ENCODE peak calls at places on chromosomes 16 and 17, in six cellular contexts. One of them, this sample, is unnamed.
A peak's percentile ranks its signal among the peaks of the same experiment; 100 is the strongest.

GRCh38 chr16:35208001-35208935 is 1748.9 kb downstream of the TP53TG3F start:
- DNase-seq in AG04450: no peak
- DNase-seq in PC-3: no peak
- DNase-seq in astrocyte of the spinal cord: no peak
- DNase-seq in mucosa of descending colon: no peak
- DNase-seq in cardiac fibroblast: no peak
- DNase-seq in this sample: no peak

GRCh38 chr17:11996722-11997146 is 541 bp downstream of the ZNF18 start:
- DNase-seq in cardiac fibroblast: peak; percentile 36
- DNase-seq in astrocyte of the spinal cord: no peak
- DNase-seq in PC-3: peak; percentile 55
- DNase-seq in AG04450: no peak
- DNase-seq in mucosa of descending colon: no peak
- DNase-seq in this sample: peak; percentile 31

GRCh38 chr17:29162909-29163341 is 17.3 kb downstream of the MYO18A start:
- DNase-seq in astrocyte of the spinal cord: no peak
- DNase-seq in PC-3: no peak
- DNase-seq in cardiac fibroblast: peak; percentile 54
- DNase-seq in mucosa of descending colon: no peak
- DNase-seq in AG04450: no peak
- DNase-seq in this sample: no peak

GRCh38 chr17:5563451-5563850 is 20.9 kb downstream of the NLRP1 start:
- DNase-seq in astrocyte of the spinal cord: no peak
- DNase-seq in AG04450: no peak
- DNase-seq in PC-3: no peak
- DNase-seq in mucosa of descending colon: no peak
- DNase-seq in cardiac fibroblast: peak; percentile 38
- DNase-seq in this sample: no peak

GRCh38 chr17:77498056-77498785 is 357.5 kb downstream of the SEC14L1 start:
- DNase-seq in cardiac fibroblast: no peak
- DNase-seq in mucosa of descending colon: no peak
- DNase-seq in astrocyte of the spinal cord: no peak
- DNase-seq in PC-3: no peak
- DNase-seq in AG04450: no peak
- DNase-seq in this sample: no peak

GRCh38 chr16:51134269-51134812 is 16.7 kb downstream of the SALL1 start:
- DNase-seq in mucosa of descending colon: no peak
- DNase-seq in astrocyte of the spinal cord: no peak
- DNase-seq in PC-3: no peak
- DNase-seq in cardiac fibroblast: no peak
- DNase-seq in AG04450: no peak
- DNase-seq in this sample: no peak

GRCh38 chr17:559699-560378 is 154.8 kb downstream of the VPS53 start:
- DNase-seq in mucosa of descending colon: no peak
- DNase-seq in PC-3: peak; percentile 8
- DNase-seq in astrocyte of the spinal cord: peak; percentile 85
- DNase-seq in AG04450: peak; percentile 32
- DNase-seq in cardiac fibroblast: peak; percentile 88
- DNase-seq in this sample: no peak

GRCh38 chr17:82043507-82043906 is 6.0 kb upstream of the DCXR start:
- DNase-seq in PC-3: no peak
- DNase-seq in cardiac fibroblast: no peak
- DNase-seq in mucosa of descending colon: no peak
- DNase-seq in astrocyte of the spinal cord: no peak
- DNase-seq in AG04450: no peak
- DNase-seq in this sample: no peak

GRCh38 chr16:19086322-19087199 is 19.1 kb downstream of the COQ7 start:
- DNase-seq in PC-3: peak; percentile 93
- DNase-seq in astrocyte of the spinal cord: peak; percentile 88
- DNase-seq in mucosa of descending colon: peak; percentile 94
- DNase-seq in AG04450: peak; percentile 84
- DNase-seq in cardiac fibroblast: peak; percentile 94
- DNase-seq in this sample: peak; percentile 36

GRCh38 chr16:47732806-47733150 is 271.6 kb downstream of the PHKB start:
- DNase-seq in PC-3: peak; percentile 71
- DNase-seq in cardiac fibroblast: peak; percentile 69
- DNase-seq in astrocyte of the spinal cord: peak; percentile 98
- DNase-seq in AG04450: peak; percentile 94
- DNase-seq in mucosa of descending colon: no peak
- DNase-seq in this sample: no peak

GRCh38 chr16:48535831-48536599 is 74.0 kb downstream of the N4BP1 start:
- DNase-seq in cardiac fibroblast: peak; percentile 93
- DNase-seq in astrocyte of the spinal cord: peak; percentile 34
- DNase-seq in mucosa of descending colon: no peak
- DNase-seq in PC-3: no peak
- DNase-seq in AG04450: no peak
- DNase-seq in this sample: no peak

GRCh38 chr16:16073884-16074781 is 124.7 kb downstream of the ABCC1 start:
- DNase-seq in PC-3: no peak
- DNase-seq in AG04450: peak; percentile 81
- DNase-seq in mucosa of descending colon: no peak
- DNase-seq in astrocyte of the spinal cord: peak; percentile 95
- DNase-seq in cardiac fibroblast: peak; percentile 94
- DNase-seq in this sample: no peak

GRCh38 chr16:84786605-84787302 is 33.0 kb upstream of the CRISPLD2 start:
- DNase-seq in PC-3: no peak
- DNase-seq in AG04450: no peak
- DNase-seq in mucosa of descending colon: peak; percentile 42
- DNase-seq in cardiac fibroblast: no peak
- DNase-seq in astrocyte of the spinal cord: no peak
- DNase-seq in this sample: no peak

GRCh38 chr16:84234656-84235285 is 5.0 kb downstream of the KCNG4 start:
- DNase-seq in cardiac fibroblast: peak; percentile 48
- DNase-seq in PC-3: no peak
- DNase-seq in AG04450: no peak
- DNase-seq in mucosa of descending colon: no peak
- DNase-seq in astrocyte of the spinal cord: peak; percentile 6
- DNase-seq in this sample: no peak

GRCh38 chr16:64626771-64627170 is 495.1 kb downstream of the CDH11 start:
- DNase-seq in AG04450: no peak
- DNase-seq in astrocyte of the spinal cord: peak; percentile 10
- DNase-seq in cardiac fibroblast: no peak
- DNase-seq in mucosa of descending colon: no peak
- DNase-seq in PC-3: no peak
- DNase-seq in this sample: no peak

GRCh38 chr16:54175169-54175551 is 111.4 kb downstream of the IRX3 start:
- DNase-seq in AG04450: no peak
- DNase-seq in cardiac fibroblast: no peak
- DNase-seq in astrocyte of the spinal cord: no peak
- DNase-seq in PC-3: no peak
- DNase-seq in mucosa of descending colon: no peak
- DNase-seq in this sample: no peak

GRCh38 chr17:75315541-75316243 is 26.5 kb upstream of the SLC25A19 start:
- DNase-seq in cardiac fibroblast: no peak
- DNase-seq in mucosa of descending colon: no peak
- DNase-seq in astrocyte of the spinal cord: no peak
- DNase-seq in AG04450: no peak
- DNase-seq in PC-3: no peak
- DNase-seq in this sample: no peak

GRCh38 chr16:1048442-1049112 is 24.0 kb upstream of the SSTR5 start:
- DNase-seq in mucosa of descending colon: no peak
- DNase-seq in PC-3: peak; percentile 44
- DNase-seq in AG04450: no peak
- DNase-seq in cardiac fibroblast: peak; percentile 71
- DNase-seq in astrocyte of the spinal cord: no peak
- DNase-seq in this sample: no peak

GRCh38 chr17:351436-351713 is 1.2 kb downstream of the RPH3AL start:
- DNase-seq in cardiac fibroblast: no peak
- DNase-seq in AG04450: no peak
- DNase-seq in astrocyte of the spinal cord: no peak
- DNase-seq in PC-3: no peak
- DNase-seq in mucosa of descending colon: peak; percentile 29
- DNase-seq in this sample: no peak

DNA sequence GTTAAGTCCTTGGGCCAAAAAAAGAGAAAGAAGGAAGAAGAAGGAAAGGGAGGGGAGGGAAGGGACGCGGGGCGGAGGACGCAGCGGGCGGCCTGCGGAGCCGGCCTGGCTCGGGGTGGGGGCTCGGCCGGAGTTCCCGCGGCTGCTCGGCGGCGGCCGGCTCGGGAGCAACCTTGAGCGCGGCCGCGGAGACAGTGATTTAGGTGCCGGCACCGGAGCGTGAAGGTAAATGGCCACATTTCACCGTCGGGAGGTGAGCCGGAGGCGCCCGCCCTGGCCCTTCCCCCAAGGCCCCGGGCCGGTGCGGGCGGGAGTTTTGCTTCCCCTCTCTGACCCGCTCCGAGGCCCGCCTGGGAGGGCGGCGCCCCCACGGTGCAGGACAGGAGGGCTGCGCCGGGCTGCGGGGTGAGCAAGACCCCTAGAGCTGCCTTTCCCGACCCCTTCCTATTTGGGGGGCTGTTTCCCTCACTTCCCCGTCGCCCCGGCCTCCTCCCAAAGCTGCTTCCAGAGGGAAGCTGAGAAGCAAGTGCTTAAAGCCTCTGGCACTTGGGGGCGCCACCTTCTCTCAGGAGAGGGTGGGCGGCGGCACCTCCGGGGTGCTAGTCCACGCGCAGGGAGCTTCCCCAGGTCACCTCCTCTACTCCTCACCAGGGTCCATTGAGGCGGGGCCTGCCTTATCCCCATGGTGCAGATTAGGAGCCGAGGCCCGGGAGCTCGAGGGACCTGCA is 56.5 kb downstream of the MRM1 start:
- DNase-seq in PC-3: no peak
- DNase-seq in AG04450: no peak
- DNase-seq in mucosa of descending colon: peak; percentile 63
- DNase-seq in astrocyte of the spinal cord: no peak
- DNase-seq in cardiac fibroblast: peak; percentile 17
- DNase-seq in this sample: no peak
- TF ChIP-seq CTCF in PC-3: no peak
- TF ChIP-seq CTCF in AG04450: peak; percentile 8
- TF ChIP-seq CTCF in mucosa of descending colon: no peak
- TF ChIP-seq CTCF in astrocyte of the spinal cord: peak; percentile 26
- TF ChIP-seq CTCF in cardiac fibroblast: peak; percentile 30
- TF ChIP-seq CTCF in this sample: no peak

DNA sequence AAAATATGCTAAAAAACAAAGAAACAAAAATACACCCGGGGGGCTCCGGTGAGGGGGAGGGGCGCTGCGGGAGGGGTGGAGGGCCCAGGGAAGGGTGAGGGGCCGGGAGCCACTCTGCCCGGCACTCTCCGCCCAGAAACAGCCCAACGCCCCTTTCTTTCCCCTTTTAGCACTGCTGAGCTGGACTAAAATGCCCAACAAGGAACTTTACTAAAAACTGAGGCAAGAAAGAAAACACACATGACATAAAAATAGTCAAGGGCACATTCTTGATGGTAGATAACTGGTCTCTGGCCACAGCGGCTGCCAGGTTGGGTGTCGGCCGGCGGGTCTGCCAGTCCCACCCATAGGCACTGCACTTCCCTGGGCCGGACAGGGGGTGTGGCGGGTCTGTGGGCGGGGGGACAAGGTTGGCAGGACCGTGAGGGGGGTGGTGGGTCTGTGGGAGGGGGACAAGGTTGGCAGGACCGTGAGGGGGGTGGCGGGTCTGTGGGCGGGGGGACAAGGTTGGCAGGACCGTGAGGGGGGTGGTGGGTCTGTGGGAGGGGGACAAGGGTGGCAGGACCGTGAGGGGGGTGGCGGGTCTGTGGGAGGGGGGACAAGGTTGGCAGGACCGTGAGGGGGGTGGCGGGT is 20.9 kb downstream of the METRNL start:
- DNase-seq in PC-3: no peak
- DNase-seq in AG04450: no peak
- DNase-seq in astrocyte of the spinal cord: no peak
- DNase-seq in mucosa of descending colon: peak; percentile 65
- DNase-seq in cardiac fibroblast: peak; percentile 59
- DNase-seq in this sample: no peak
- H3K4me3 ChIP-seq in PC-3: no peak overlapping the region
- H3K4me3 ChIP-seq in AG04450: no peak overlapping the region
- H3K4me3 ChIP-seq in astrocyte of the spinal cord: no peak overlapping the region
- H3K4me3 ChIP-seq in mucosa of descending colon: no peak overlapping the region
- H3K4me3 ChIP-seq in cardiac fibroblast: no peak overlapping the region
- H3K4me3 ChIP-seq in this sample: no peak overlapping the region

GRCh38 chr17:55549140-55549539 is 37.9 kb upstream of the SMIM36 start:
- DNase-seq in astrocyte of the spinal cord: no peak
- DNase-seq in mucosa of descending colon: no peak
- DNase-seq in PC-3: peak; percentile 68
- DNase-seq in AG04450: no peak
- DNase-seq in cardiac fibroblast: no peak
- DNase-seq in this sample: no peak
- TF ChIP-seq CTCF in astrocyte of the spinal cord: peak; percentile 30
- TF ChIP-seq CTCF in mucosa of descending colon: no peak
- TF ChIP-seq CTCF in PC-3: peak; percentile 80
- TF ChIP-seq CTCF in AG04450: peak; percentile 40
- TF ChIP-seq CTCF in cardiac fibroblast: peak; percentile 21
- TF ChIP-seq CTCF in this sample: peak; percentile 50

GRCh38 chr16:2586901-2587480 is 49.2 kb downstream of the PDPK1 start:
- DNase-seq in mucosa of descending colon: no peak
- DNase-seq in AG04450: no peak
- DNase-seq in cardiac fibroblast: no peak
- DNase-seq in PC-3: no peak
- DNase-seq in astrocyte of the spinal cord: no peak
- DNase-seq in this sample: no peak
- H3K4me3 ChIP-seq in mucosa of descending colon: no peak overlapping the region
- H3K4me3 ChIP-seq in AG04450: no peak overlapping the region
- H3K4me3 ChIP-seq in cardiac fibroblast: no peak overlapping the region
- H3K4me3 ChIP-seq in PC-3: no peak overlapping the region
- H3K4me3 ChIP-seq in astrocyte of the spinal cord: no peak overlapping the region
- H3K4me3 ChIP-seq in this sample: no peak overlapping the region

GRCh38 chr17:67636841-67637240 is 80.9 kb upstream of the NOL11 start:
- DNase-seq in cardiac fibroblast: no peak
- DNase-seq in AG04450: no peak
- DNase-seq in astrocyte of the spinal cord: peak; percentile 79
- DNase-seq in mucosa of descending colon: no peak
- DNase-seq in PC-3: peak; percentile 25
- DNase-seq in this sample: no peak

GRCh38 chr17:67633751-67634191 is 84.0 kb upstream of the NOL11 start:
- DNase-seq in PC-3: no peak
- DNase-seq in cardiac fibroblast: peak; percentile 52
- DNase-seq in astrocyte of the spinal cord: no peak
- DNase-seq in mucosa of descending colon: no peak
- DNase-seq in AG04450: no peak
- DNase-seq in this sample: no peak

GRCh38 chr17:67637901-67638641 is 79.7 kb upstream of the NOL11 start:
- DNase-seq in astrocyte of the spinal cord: no peak
- DNase-seq in cardiac fibroblast: no peak
- DNase-seq in PC-3: peak; percentile 99
- DNase-seq in AG04450: no peak
- DNase-seq in mucosa of descending colon: peak; percentile 30
- DNase-seq in this sample: no peak

GRCh38 chr17:67635688-67636087 is 82.0 kb upstream of the NOL11 start:
- DNase-seq in PC-3: no peak
- DNase-seq in astrocyte of the spinal cord: no peak
- DNase-seq in AG04450: no peak
- DNase-seq in mucosa of descending colon: no peak
- DNase-seq in cardiac fibroblast: peak; percentile 39
- DNase-seq in this sample: no peak

DNA sequence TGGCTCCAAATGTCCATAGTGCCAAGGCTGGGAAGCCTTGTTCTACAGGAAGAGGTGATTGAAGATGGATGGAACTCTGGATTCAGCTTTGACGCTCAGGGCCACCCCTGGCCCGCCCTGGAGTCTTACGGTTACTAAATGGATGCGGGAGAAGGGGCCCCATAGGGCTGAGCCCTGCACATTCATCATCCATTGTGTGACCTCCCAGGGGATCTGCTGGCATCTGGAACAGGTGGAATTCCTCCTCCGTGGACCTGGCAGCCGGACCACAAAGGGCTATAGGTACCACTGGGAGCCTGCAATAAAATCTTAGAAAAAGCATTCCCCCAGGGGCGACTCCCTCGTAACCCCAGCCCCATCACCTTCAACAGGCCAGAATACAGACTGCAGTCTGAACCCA is 81.4 kb upstream of the NOL11 start:
- DNase-seq in cardiac fibroblast: no peak
- DNase-seq in astrocyte of the spinal cord: no peak
- DNase-seq in AG04450: no peak
- DNase-seq in PC-3: no peak
- DNase-seq in mucosa of descending colon: no peak
- DNase-seq in this sample: no peak
- TF ChIP-seq CTCF in cardiac fibroblast: no peak
- TF ChIP-seq CTCF in astrocyte of the spinal cord: no peak
- TF ChIP-seq CTCF in AG04450: no peak
- TF ChIP-seq CTCF in PC-3: no peak
- TF ChIP-seq CTCF in mucosa of descending colon: no peak
- TF ChIP-seq CTCF in this sample: no peak